ENCODE peak calls at places on chromosome 17, in six cellular contexts. One of them, this sample, is unnamed.

GRCh38 chr17:31559647-31560501 is 168.4 kb downstream of the RAB11FIP4 start:
- DNase-seq in GDM1: no peak
- DNase-seq in central memory CD4-positive, alpha-beta T cell: no peak
- DNase-seq in NCI-H460: no peak
- DNase-seq in activated naive CD4-positive, alpha-beta T cell treated with anti-CD3 and anti-CD28 coated beads, Interleukin-2, amount 50 U/mL, for 72 hours: no peak
- DNase-seq in activated CD4-positive, alpha-beta T cell treated with anti-CD3 and anti-CD28 coated beads for 48 hours: no peak
- DNase-seq in this sample: peak

GRCh38 chr17:65131244-65131643 is 5.9 kb upstream of the RGS9 start:
- DNase-seq in central memory CD4-positive, alpha-beta T cell: no peak
- DNase-seq in activated CD4-positive, alpha-beta T cell treated with anti-CD3 and anti-CD28 coated beads for 48 hours: no peak
- DNase-seq in activated naive CD4-positive, alpha-beta T cell treated with anti-CD3 and anti-CD28 coated beads, Interleukin-2, amount 50 U/mL, for 72 hours: no peak
- DNase-seq in NCI-H460: no peak
- DNase-seq in GDM1: no peak
- DNase-seq in this sample: no peak

GRCh38 chr17:13727441-13728171 is 125.9 kb upstream of the HS3ST3A1 start:
- DNase-seq in NCI-H460: no peak
- DNase-seq in central memory CD4-positive, alpha-beta T cell: no peak
- DNase-seq in activated naive CD4-positive, alpha-beta T cell treated with anti-CD3 and anti-CD28 coated beads, Interleukin-2, amount 50 U/mL, for 72 hours: no peak
- DNase-seq in GDM1: no peak
- DNase-seq in activated CD4-positive, alpha-beta T cell treated with anti-CD3 and anti-CD28 coated beads for 48 hours: no peak
- DNase-seq in this sample: no peak

GRCh38 chr17:7136266-7136877 is 21.8 kb upstream of the ASGR2 start:
- DNase-seq in activated naive CD4-positive, alpha-beta T cell treated with anti-CD3 and anti-CD28 coated beads, Interleukin-2, amount 50 U/mL, for 72 hours: peak
- DNase-seq in GDM1: peak
- DNase-seq in activated CD4-positive, alpha-beta T cell treated with anti-CD3 and anti-CD28 coated beads for 48 hours: peak
- DNase-seq in NCI-H460: peak
- DNase-seq in central memory CD4-positive, alpha-beta T cell: peak
- DNase-seq in this sample: peak

GRCh38 chr17:27473748-27474609 is 17.7 kb downstream of the KSR1 start:
- DNase-seq in activated CD4-positive, alpha-beta T cell treated with anti-CD3 and anti-CD28 coated beads for 48 hours: peak
- DNase-seq in central memory CD4-positive, alpha-beta T cell: peak
- DNase-seq in NCI-H460: no peak
- DNase-seq in activated naive CD4-positive, alpha-beta T cell treated with anti-CD3 and anti-CD28 coated beads, Interleukin-2, amount 50 U/mL, for 72 hours: peak
- DNase-seq in GDM1: peak
- DNase-seq in this sample: no peak

GRCh38 chr17:66306413-66306812 is 4.0 kb downstream of the PRKCA start:
- DNase-seq in NCI-H460: no peak
- DNase-seq in central memory CD4-positive, alpha-beta T cell: no peak
- DNase-seq in activated naive CD4-positive, alpha-beta T cell treated with anti-CD3 and anti-CD28 coated beads, Interleukin-2, amount 50 U/mL, for 72 hours: no peak
- DNase-seq in activated CD4-positive, alpha-beta T cell treated with anti-CD3 and anti-CD28 coated beads for 48 hours: no peak
- DNase-seq in GDM1: no peak
- DNase-seq in this sample: no peak

GRCh38 chr17:48002208-48002919 is 31.5 kb downstream of the CDK5RAP3 start:
- DNase-seq in central memory CD4-positive, alpha-beta T cell: no peak
- DNase-seq in activated naive CD4-positive, alpha-beta T cell treated with anti-CD3 and anti-CD28 coated beads, Interleukin-2, amount 50 U/mL, for 72 hours: no peak
- DNase-seq in activated CD4-positive, alpha-beta T cell treated with anti-CD3 and anti-CD28 coated beads for 48 hours: no peak
- DNase-seq in NCI-H460: peak
- DNase-seq in GDM1: peak
- DNase-seq in this sample: no peak

GRCh38 chr17:39752241-39752831 is 14.6 kb downstream of the GRB7 start:
- DNase-seq in GDM1: no peak
- DNase-seq in activated CD4-positive, alpha-beta T cell treated with anti-CD3 and anti-CD28 coated beads for 48 hours: no peak
- DNase-seq in NCI-H460: no peak
- DNase-seq in central memory CD4-positive, alpha-beta T cell: no peak
- DNase-seq in activated naive CD4-positive, alpha-beta T cell treated with anti-CD3 and anti-CD28 coated beads, Interleukin-2, amount 50 U/mL, for 72 hours: no peak
- DNase-seq in this sample: no peak

GRCh38 chr17:55576237-55576998 is 65.2 kb upstream of the SMIM36 start:
- DNase-seq in activated naive CD4-positive, alpha-beta T cell treated with anti-CD3 and anti-CD28 coated beads, Interleukin-2, amount 50 U/mL, for 72 hours: no peak
- DNase-seq in activated CD4-positive, alpha-beta T cell treated with anti-CD3 and anti-CD28 coated beads for 48 hours: no peak
- DNase-seq in central memory CD4-positive, alpha-beta T cell: no peak
- DNase-seq in GDM1: peak
- DNase-seq in NCI-H460: peak
- DNase-seq in this sample: no peak

GRCh38 chr17:70658840-70659239 is 489.5 kb downstream of the KCNJ2 start:
- DNase-seq in activated CD4-positive, alpha-beta T cell treated with anti-CD3 and anti-CD28 coated beads for 48 hours: no peak
- DNase-seq in activated naive CD4-positive, alpha-beta T cell treated with anti-CD3 and anti-CD28 coated beads, Interleukin-2, amount 50 U/mL, for 72 hours: no peak
- DNase-seq in central memory CD4-positive, alpha-beta T cell: no peak
- DNase-seq in NCI-H460: no peak
- DNase-seq in GDM1: no peak
- DNase-seq in this sample: no peak

GRCh38 chr17:68096111-68096510 is 60.6 kb downstream of the KPNA2 start:
- DNase-seq in central memory CD4-positive, alpha-beta T cell: no peak
- DNase-seq in activated naive CD4-positive, alpha-beta T cell treated with anti-CD3 and anti-CD28 coated beads, Interleukin-2, amount 50 U/mL, for 72 hours: no peak
- DNase-seq in activated CD4-positive, alpha-beta T cell treated with anti-CD3 and anti-CD28 coated beads for 48 hours: no peak
- DNase-seq in GDM1: no peak
- DNase-seq in NCI-H460: no peak
- DNase-seq in this sample: no peak

GRCh38 chr17:58306131-58306951 is 22.3 kb downstream of the TSPOAP1 start:
- DNase-seq in central memory CD4-positive, alpha-beta T cell: no peak
- DNase-seq in activated CD4-positive, alpha-beta T cell treated with anti-CD3 and anti-CD28 coated beads for 48 hours: no peak
- DNase-seq in GDM1: no peak
- DNase-seq in NCI-H460: no peak
- DNase-seq in activated naive CD4-positive, alpha-beta T cell treated with anti-CD3 and anti-CD28 coated beads, Interleukin-2, amount 50 U/mL, for 72 hours: no peak
- DNase-seq in this sample: no peak

GRCh38 chr17:58119491-58119890 is 28.7 kb upstream of the OR4D1 start:
- DNase-seq in NCI-H460: no peak
- DNase-seq in activated CD4-positive, alpha-beta T cell treated with anti-CD3 and anti-CD28 coated beads for 48 hours: no peak
- DNase-seq in activated naive CD4-positive, alpha-beta T cell treated with anti-CD3 and anti-CD28 coated beads, Interleukin-2, amount 50 U/mL, for 72 hours: no peak
- DNase-seq in GDM1: no peak
- DNase-seq in central memory CD4-positive, alpha-beta T cell: no peak
- DNase-seq in this sample: no peak

GRCh38 chr17:15261818-15262290 is 3.3 kb downstream of the PMP22 start:
- DNase-seq in NCI-H460: peak
- DNase-seq in central memory CD4-positive, alpha-beta T cell: no peak
- DNase-seq in activated CD4-positive, alpha-beta T cell treated with anti-CD3 and anti-CD28 coated beads for 48 hours: no peak
- DNase-seq in GDM1: no peak
- DNase-seq in activated naive CD4-positive, alpha-beta T cell treated with anti-CD3 and anti-CD28 coated beads, Interleukin-2, amount 50 U/mL, for 72 hours: no peak
- DNase-seq in this sample: peak

GRCh38 chr17:9971991-9972390 is 66.9 kb upstream of the RCVRN start:
- DNase-seq in activated CD4-positive, alpha-beta T cell treated with anti-CD3 and anti-CD28 coated beads for 48 hours: no peak
- DNase-seq in GDM1: no peak
- DNase-seq in NCI-H460: peak
- DNase-seq in central memory CD4-positive, alpha-beta T cell: no peak
- DNase-seq in activated naive CD4-positive, alpha-beta T cell treated with anti-CD3 and anti-CD28 coated beads, Interleukin-2, amount 50 U/mL, for 72 hours: no peak
- DNase-seq in this sample: peak

GRCh38 chr17:78120971-78121800 is 7.4 kb downstream of the TMC6 start:
- DNase-seq in central memory CD4-positive, alpha-beta T cell: peak
- DNase-seq in NCI-H460: no peak
- DNase-seq in activated naive CD4-positive, alpha-beta T cell treated with anti-CD3 and anti-CD28 coated beads, Interleukin-2, amount 50 U/mL, for 72 hours: peak
- DNase-seq in GDM1: no peak
- DNase-seq in activated CD4-positive, alpha-beta T cell treated with anti-CD3 and anti-CD28 coated beads for 48 hours: peak
- DNase-seq in this sample: no peak

GRCh38 chr17:34764716-34765115 is 185.3 kb downstream of the TMEM132E start:
- DNase-seq in activated CD4-positive, alpha-beta T cell treated with anti-CD3 and anti-CD28 coated beads for 48 hours: no peak
- DNase-seq in central memory CD4-positive, alpha-beta T cell: no peak
- DNase-seq in NCI-H460: no peak
- DNase-seq in activated naive CD4-positive, alpha-beta T cell treated with anti-CD3 and anti-CD28 coated beads, Interleukin-2, amount 50 U/mL, for 72 hours: no peak
- DNase-seq in GDM1: no peak
- DNase-seq in this sample: no peak

GRCh38 chr17:74814453-74814852 is 38.3 kb upstream of the NAT9 start:
- DNase-seq in activated naive CD4-positive, alpha-beta T cell treated with anti-CD3 and anti-CD28 coated beads, Interleukin-2, amount 50 U/mL, for 72 hours: no peak
- DNase-seq in activated CD4-positive, alpha-beta T cell treated with anti-CD3 and anti-CD28 coated beads for 48 hours: peak
- DNase-seq in NCI-H460: no peak
- DNase-seq in central memory CD4-positive, alpha-beta T cell: no peak
- DNase-seq in GDM1: no peak
- DNase-seq in this sample: no peak

GRCh38 chr17:76151896-76152454 is 10.9 kb upstream of the FOXJ1 start:
- DNase-seq in NCI-H460: no peak
- DNase-seq in activated naive CD4-positive, alpha-beta T cell treated with anti-CD3 and anti-CD28 coated beads, Interleukin-2, amount 50 U/mL, for 72 hours: no peak
- DNase-seq in central memory CD4-positive, alpha-beta T cell: peak
- DNase-seq in activated CD4-positive, alpha-beta T cell treated with anti-CD3 and anti-CD28 coated beads for 48 hours: no peak
- DNase-seq in GDM1: no peak
- DNase-seq in this sample: no peak

GRCh38 chr17:77474292-77474988 is 333.7 kb downstream of the SEC14L1 start:
- DNase-seq in GDM1: no peak
- DNase-seq in activated CD4-positive, alpha-beta T cell treated with anti-CD3 and anti-CD28 coated beads for 48 hours: no peak
- DNase-seq in NCI-H460: no peak
- DNase-seq in activated naive CD4-positive, alpha-beta T cell treated with anti-CD3 and anti-CD28 coated beads, Interleukin-2, amount 50 U/mL, for 72 hours: no peak
- DNase-seq in central memory CD4-positive, alpha-beta T cell: no peak
- DNase-seq in this sample: peak

GRCh38 chr17:79779088-79779529 is 1.2 kb downstream of the CBX2 start:
- DNase-seq in activated CD4-positive, alpha-beta T cell treated with anti-CD3 and anti-CD28 coated beads for 48 hours: no peak
- DNase-seq in GDM1: no peak
- DNase-seq in activated naive CD4-positive, alpha-beta T cell treated with anti-CD3 and anti-CD28 coated beads, Interleukin-2, amount 50 U/mL, for 72 hours: no peak
- DNase-seq in central memory CD4-positive, alpha-beta T cell: no peak
- DNase-seq in NCI-H460: no peak
- DNase-seq in this sample: peak

GRCh38 chr17:10036511-10037061 is 131.5 kb upstream of the RCVRN start:
- DNase-seq in GDM1: no peak
- DNase-seq in NCI-H460: no peak
- DNase-seq in activated CD4-positive, alpha-beta T cell treated with anti-CD3 and anti-CD28 coated beads for 48 hours: no peak
- DNase-seq in activated naive CD4-positive, alpha-beta T cell treated with anti-CD3 and anti-CD28 coated beads, Interleukin-2, amount 50 U/mL, for 72 hours: no peak
- DNase-seq in central memory CD4-positive, alpha-beta T cell: no peak
- DNase-seq in this sample: no peak

GRCh38 chr17:71438631-71439146 is 682.1 kb upstream of the SOX9 start:
- DNase-seq in activated CD4-positive, alpha-beta T cell treated with anti-CD3 and anti-CD28 coated beads for 48 hours: no peak
- DNase-seq in GDM1: no peak
- DNase-seq in central memory CD4-positive, alpha-beta T cell: no peak
- DNase-seq in activated naive CD4-positive, alpha-beta T cell treated with anti-CD3 and anti-CD28 coated beads, Interleukin-2, amount 50 U/mL, for 72 hours: no peak
- DNase-seq in NCI-H460: peak
- DNase-seq in this sample: peak

GRCh38 chr17:80931421-80932265 is 60.0 kb upstream of the CHMP6 start:
- DNase-seq in central memory CD4-positive, alpha-beta T cell: no peak
- DNase-seq in NCI-H460: no peak
- DNase-seq in activated CD4-positive, alpha-beta T cell treated with anti-CD3 and anti-CD28 coated beads for 48 hours: no peak
- DNase-seq in GDM1: no peak
- DNase-seq in activated naive CD4-positive, alpha-beta T cell treated with anti-CD3 and anti-CD28 coated beads, Interleukin-2, amount 50 U/mL, for 72 hours: no peak
- DNase-seq in this sample: peak

GRCh38 chr17:17533901-17534441 is 37.8 kb upstream of the RASD1 start:
- DNase-seq in central memory CD4-positive, alpha-beta T cell: no peak
- DNase-seq in activated CD4-positive, alpha-beta T cell treated with anti-CD3 and anti-CD28 coated beads for 48 hours: no peak
- DNase-seq in GDM1: no peak
- DNase-seq in NCI-H460: no peak
- DNase-seq in activated naive CD4-positive, alpha-beta T cell treated with anti-CD3 and anti-CD28 coated beads, Interleukin-2, amount 50 U/mL, for 72 hours: no peak
- DNase-seq in this sample: no peak

GRCh38 chr17:6402258-6402657 is 32.7 kb downstream of the AIPL1 start:
- DNase-seq in NCI-H460: no peak
- DNase-seq in activated naive CD4-positive, alpha-beta T cell treated with anti-CD3 and anti-CD28 coated beads, Interleukin-2, amount 50 U/mL, for 72 hours: no peak
- DNase-seq in activated CD4-positive, alpha-beta T cell treated with anti-CD3 and anti-CD28 coated beads for 48 hours: no peak
- DNase-seq in central memory CD4-positive, alpha-beta T cell: no peak
- DNase-seq in GDM1: no peak
- DNase-seq in this sample: no peak

GRCh38 chr17:27425991-27426390 is 30.3 kb upstream of the KSR1 start:
- DNase-seq in activated CD4-positive, alpha-beta T cell treated with anti-CD3 and anti-CD28 coated beads for 48 hours: no peak
- DNase-seq in activated naive CD4-positive, alpha-beta T cell treated with anti-CD3 and anti-CD28 coated beads, Interleukin-2, amount 50 U/mL, for 72 hours: no peak
- DNase-seq in GDM1: no peak
- DNase-seq in NCI-H460: no peak
- DNase-seq in central memory CD4-positive, alpha-beta T cell: no peak
- DNase-seq in this sample: no peak

GRCh38 chr17:20703781-20704180 is 124.3 kb downstream of the CDRT15L2 start:
- DNase-seq in NCI-H460: no peak
- DNase-seq in central memory CD4-positive, alpha-beta T cell: no peak
- DNase-seq in activated naive CD4-positive, alpha-beta T cell treated with anti-CD3 and anti-CD28 coated beads, Interleukin-2, amount 50 U/mL, for 72 hours: no peak
- DNase-seq in activated CD4-positive, alpha-beta T cell treated with anti-CD3 and anti-CD28 coated beads for 48 hours: no peak
- DNase-seq in GDM1: no peak
- DNase-seq in this sample: no peak

This sample was measured in ELF-1.